ENCODE peak calls at places on chromosomes 6 and 20, in seven cellular contexts. I is HCT116, Y is IMR-90, U is K562, C is GM12878, Q is H1, O is HepG2. B is an unnamed sample.

GRCh38 chr6:47485491-47486135 is 8.0 kb downstream of the CD2AP start:
- DNase-seq in Q (no peak), U (no peak), I (no peak), C (no peak), O (no peak), Y (no peak), B (no peak)

GRCh38 chr6:56984374-56984773 is 29.5 kb downstream of the BEND6 start:
- DNase-seq in I (no peak), Q (no peak), U (no peak), Y (peak; percentile 60), O (no peak), C (no peak), B (no peak)

GRCh38 chr20:53711333-53712211 is 117.9 kb upstream of the ZNF217 start:
- DNase-seq in C (no peak), I (no peak), O (peak; percentile 69), Y (no peak), U (no peak), Q (no peak), B (no peak)

GRCh38 chr20:46552460-46553420 is 2.3 kb upstream of the OCSTAMP start:
- DNase-seq in I (no peak), C (peak; percentile 85), U (no peak), O (no peak), Q (no peak), Y (no peak), B (no peak)

GRCh38 chr6:118263929-118264486 is 284.1 kb upstream of the PLN start:
- DNase-seq in I (peak; percentile 15), Q (no peak), C (no peak), O (peak; percentile 30), U (no peak), Y (peak; percentile 1), B (no peak)

GRCh38 chr6:162730502-162730901 is 2.7 kb downstream of the PACRG start:
- DNase-seq in C (no peak), O (no peak), Y (no peak), Q (no peak), I (no peak), U (no peak), B (no peak)

GRCh38 chr20:60693513-60694133 is 558.4 kb upstream of the CDH4 start:
- DNase-seq in C (no peak), I (no peak), Q (peak; percentile 56), Y (no peak), O (no peak), U (no peak), B (no peak)

GRCh38 chr6:125300992-125301434 is 754 bp downstream of the HDDC2 start:
- DNase-seq in Y (peak; percentile 51), O (no peak), Q (no peak), I (no peak), U (no peak), C (no peak), B (no peak)

GRCh38 chr20:49724637-49725606 is 11.2 kb upstream of the B4GALT5 start:
- DNase-seq in Q (no peak), O (peak; percentile 61), I (no peak), Y (peak; percentile 34), U (peak; percentile 49), C (no peak), B (no peak)

GRCh38 chr6:20572940-20573339 is 38.7 kb downstream of the CDKAL1 start:
- DNase-seq in U (no peak), Y (peak; percentile 63), Q (no peak), I (no peak), C (no peak), O (peak; percentile 51), B (no peak)

GRCh38 chr6:135215563-135215962 is 34.5 kb downstream of the MYB start:
- DNase-seq in I (no peak), U (no peak), Y (no peak), C (no peak), O (no peak), Q (no peak), B (no peak)

GRCh38 chr6:167567142-167568033 is 242.5 kb downstream of the TTLL2 start:
- DNase-seq in Y (no peak), Q (no peak), C (no peak), U (no peak), O (no peak), I (no peak), B (no peak)

GRCh38 chr6:155224031-155224451 is 39.8 kb upstream of the CLDN20 start:
- DNase-seq in I (peak; percentile 73), Q (no peak), U (no peak), C (peak; percentile 81), O (peak; percentile 79), Y (peak; percentile 95), B (no peak)

GRCh38 chr6:161215876-161216615 is 57.8 kb downstream of the AGPAT4 start:
- DNase-seq in Y (peak; percentile 71), O (no peak), I (no peak), Q (no peak), U (no peak), C (no peak), B (no peak)

GRCh38 chr20:46347831-46348230 is 39.5 kb upstream of the CDH22 start:
- DNase-seq in U (no peak), C (no peak), Y (no peak), O (no peak), Q (no peak), I (no peak), B (no peak)

GRCh38 chr6:9126845-9127560 is 691.7 kb upstream of the SLC35B3 start:
- DNase-seq in I (peak; percentile 36), U (no peak), O (no peak), C (no peak), Q (no peak), Y (peak; percentile 99), B (peak; percentile 15)

GRCh38 chr6:13913226-13914001 is 11.3 kb upstream of the RNF182 start:
- DNase-seq in C (no peak), I (no peak), Q (no peak), U (no peak), Y (no peak), O (no peak), B (no peak)

GRCh38 chr6:145086197-145086596 is 649.1 kb downstream of the EPM2A start:
- DNase-seq in C (no peak), Y (no peak), Q (no peak), I (no peak), U (no peak), O (no peak), B (no peak)

GRCh38 chr6:44304282-44305199 is 8.6 kb downstream of the AARS2 start:
- DNase-seq in C (no peak), I (peak; percentile 10), Q (peak; percentile 80), Y (peak; percentile 35), O (peak; percentile 44), U (peak; percentile 86), B (peak; percentile 42)

GRCh38 chr20:41274152-41274551 is 43.4 kb downstream of the ZHX3 start:
- DNase-seq in O (no peak), C (no peak), Y (no peak), I (no peak), Q (no peak), U (no peak), B (no peak)

GRCh38 chr20:48765359-48765758 is 62.4 kb downstream of the PREX1 start:
- DNase-seq in U (no peak), Q (no peak), Y (no peak), O (no peak), I (no peak), C (no peak), B (no peak)

GRCh38 chr6:105810105-105810921 is 275.8 kb upstream of the PRDM1 start:
- DNase-seq in O (no peak), C (no peak), U (peak; percentile 84), Y (peak; percentile 91), Q (no peak), I (peak; percentile 35), B (peak; percentile 79)

GRCh38 chr6:101386982-101387381 is 6.5 kb upstream of the GRIK2 start:
- DNase-seq in O (peak; percentile 4), Q (no peak), I (no peak), C (no peak), U (no peak), Y (no peak), B (no peak)

GRCh38 chr6:19329078-19329477 is 508.1 kb upstream of the ID4 start:
- DNase-seq in Q (no peak), I (no peak), U (no peak), O (no peak), C (no peak), Y (no peak), B (no peak)

GRCh38 chr20:22797103-22797502 is 212.7 kb upstream of the FOXA2 start:
- DNase-seq in Q (no peak), I (no peak), C (no peak), U (no peak), Y (peak; percentile 3), O (no peak), B (no peak)

DNA sequence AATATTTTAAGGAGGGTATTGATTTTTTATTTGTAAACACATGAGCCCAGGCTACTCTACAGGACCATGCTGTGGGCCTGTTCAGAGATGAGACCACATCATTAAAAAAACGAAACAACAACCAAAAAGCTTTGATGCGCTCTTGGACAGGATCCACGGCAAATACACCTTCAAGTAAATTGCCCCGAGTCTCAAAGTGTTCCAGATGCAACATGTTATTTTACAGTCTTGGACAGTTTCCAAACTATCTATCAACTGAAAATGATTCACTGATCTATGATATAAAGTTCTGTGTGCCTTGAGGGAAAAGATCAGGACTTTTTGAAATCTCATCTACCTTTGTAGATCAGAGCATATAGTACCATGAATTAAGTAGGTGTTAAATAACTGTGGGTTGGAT is 25.8 kb upstream of the CARMIL1 start:
- DNase-seq in O (no peak), Q (no peak), C (no peak), U (no peak), Y (no peak), I (no peak), B (no peak)
- TF ChIP-seq CEBPB in O (no peak), Q (no peak), C (no peak), U (no peak), Y (no peak), I (no peak), B (no peak)

GRCh38 chr20:31695849-31696804 is 26.5 kb downstream of the BCL2L1 start:
- DNase-seq in I (peak; percentile 84), Q (no peak), C (no peak), U (no peak), Y (peak; percentile 57), O (peak; percentile 100), B (peak; percentile 92)
- TF ChIP-seq CEBPB in I (peak; percentile 96), Q (no peak), C (no peak), U (no peak), Y (peak; percentile 77), O (peak; percentile 98), B (peak; percentile 78)

GRCh38 chr20:21387528-21387927 is 9.8 kb downstream of the NKX2-4 start:
- DNase-seq in U (no peak), Y (no peak), C (no peak), Q (no peak), I (no peak), O (no peak), B (no peak)
- TF ChIP-seq CEBPB in U (no peak), Y (no peak), C (no peak), Q (no peak), I (no peak), O (no peak), B (no peak)

DNA sequence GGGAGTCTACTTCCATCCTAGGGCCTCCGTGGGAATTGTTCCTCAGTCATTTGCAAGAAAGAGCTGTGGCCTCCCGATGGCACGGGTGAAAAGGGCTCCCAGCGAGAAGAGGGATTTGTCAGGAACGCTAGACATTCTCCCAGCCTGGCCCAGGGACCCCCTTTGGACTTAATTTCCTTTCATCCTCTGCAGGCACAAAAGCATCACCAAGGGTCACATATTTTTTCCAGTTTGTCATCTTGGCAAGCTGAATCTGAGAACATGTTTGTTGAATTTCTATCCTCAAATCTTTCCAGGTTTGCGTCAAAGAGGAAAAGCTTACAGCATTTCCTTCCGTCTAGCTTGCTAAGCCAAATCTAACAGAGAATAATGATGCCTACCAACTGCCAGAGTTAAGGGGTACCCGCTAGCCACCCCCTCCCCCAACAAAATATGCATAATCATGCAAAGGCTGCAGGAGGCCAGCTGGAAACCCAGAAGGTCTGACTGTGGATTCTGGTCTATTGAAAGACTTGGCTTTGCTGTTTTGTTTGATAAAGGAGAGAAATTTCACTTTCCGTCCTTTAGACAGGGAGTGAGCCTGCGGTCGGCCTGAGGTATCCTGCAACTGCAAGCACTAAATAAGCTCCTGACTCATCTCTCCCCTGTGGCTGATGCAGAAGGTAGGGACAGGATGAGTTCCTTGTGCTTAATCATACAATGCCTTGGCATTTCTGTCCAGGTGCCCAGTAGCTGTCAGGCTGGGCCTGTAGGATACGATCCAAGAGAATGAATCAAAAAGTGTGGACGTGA is 23.1 kb downstream of the PSMG4 start:
- DNase-seq in Y (peak; percentile 85), U (no peak), C (no peak), I (no peak), Q (no peak), O (no peak), B (peak; percentile 21)
- TF ChIP-seq CEBPB in Y (no peak), U (no peak), C (no peak), I (no peak), Q (no peak), O (no peak), B (no peak)